ENCODE peak calls at places on chromosomes 11 and 22, in eight cellular contexts. S is smooth muscle cell of the brain vasculature, C is RWPE1, P is coronary artery, H is NCI-H146, I is cardiac fibroblast, V is endothelial cell, F is T-cell. W is an unnamed sample.

GRCh38 chr11:96755209-96755608 is 365.4 kb downstream of the JRKL start:
- DNase-seq in C (no peak), F (no peak), V (no peak), S (no peak), I (no peak), H (no peak), P (no peak), W (no peak)

GRCh38 chr11:115759622-115760527 is 255.7 kb upstream of the CADM1 start:
- DNase-seq in C (no peak), I (no peak), F (no peak), H (no peak), P (no peak), V (peak; percentile 31), S (no peak), W (no peak)

GRCh38 chr11:3231851-3232744 is at the start of gene MRGPRE:
- DNase-seq in P (no peak), I (peak; percentile 4), S (no peak), F (no peak), H (peak; percentile 4), V (no peak), C (no peak), W (peak; percentile 14)

GRCh38 chr22:31753005-31753633 is 700 bp upstream of the DEPDC5 start:
- DNase-seq in H (peak; percentile 88), I (no peak), S (no peak), P (no peak), F (no peak), V (peak; percentile 76), C (peak; percentile 5), W (peak; percentile 20)

GRCh38 chr11:68386331-68386978 is 74.1 kb downstream of the LRP5 start:
- DNase-seq in H (no peak), V (no peak), P (no peak), S (no peak), I (no peak), F (no peak), C (peak; percentile 41), W (no peak)

GRCh38 chr11:105673089-105673488 is 63.2 kb downstream of the GRIA4 start:
- DNase-seq in V (peak; percentile 58), C (peak; percentile 5), H (no peak), F (no peak), P (no peak), S (peak; percentile 51), I (peak; percentile 63), W (no peak)

GRCh38 chr11:65417221-65417701 is 5.3 kb upstream of the NEAT1 start:
- DNase-seq in H (peak; percentile 20), S (no peak), P (peak; percentile 86), C (no peak), V (no peak), F (no peak), I (peak; percentile 8), W (no peak)

GRCh38 chr22:37241351-37242142 is 2.5 kb downstream of the RAC2 start:
- DNase-seq in S (no peak), I (no peak), F (peak; percentile 44), P (no peak), V (no peak), C (no peak), H (no peak), W (no peak)

GRCh38 chr22:37782340-37783168 is 25.2 kb upstream of the GCAT start:
- DNase-seq in H (no peak), F (no peak), C (no peak), P (no peak), S (no peak), V (no peak), I (peak; percentile 38), W (no peak)

GRCh38 chr11:106858200-106858599 is 160.1 kb downstream of the GUCY1A2 start:
- DNase-seq in V (no peak), S (no peak), P (no peak), H (no peak), F (no peak), I (no peak), C (no peak), W (no peak)

GRCh38 chr22:20107951-20108756 is 7.8 kb upstream of the RANBP1 start:
- DNase-seq in F (no peak), H (no peak), P (no peak), V (no peak), C (no peak), I (no peak), S (no peak), W (no peak)

GRCh38 chr11:121870202-121871045 is 245.6 kb downstream of the BLID start:
- DNase-seq in P (no peak), F (no peak), I (peak; percentile 27), S (no peak), V (no peak), C (no peak), H (no peak), W (no peak)

GRCh38 chr11:96103102-96103501 is 179.2 kb upstream of the MTMR2 start:
- DNase-seq in V (no peak), I (peak; percentile 43), C (no peak), P (no peak), F (no peak), S (no peak), H (no peak), W (no peak)

GRCh38 chr11:118230088-118230487 is 5.3 kb upstream of the JAML start:
- DNase-seq in V (no peak), C (no peak), P (no peak), F (peak; percentile 47), I (no peak), H (no peak), S (no peak), W (no peak)

GRCh38 chr11:67409781-67410368 is 5.6 kb upstream of the CARNS1 start:
- DNase-seq in C (no peak), I (no peak), V (no peak), P (no peak), H (peak; percentile 95), F (no peak), S (no peak), W (no peak)

GRCh38 chr11:43988040-43988793 is 45.8 kb downstream of the C11orf96 start:
- DNase-seq in H (no peak), P (peak; percentile 56), I (peak; percentile 61), S (no peak), C (no peak), V (no peak), F (no peak), W (no peak)

GRCh38 chr11:28951191-28951590 is 843.0 kb downstream of the METTL15 start:
- DNase-seq in V (no peak), F (no peak), H (no peak), P (no peak), S (no peak), C (no peak), I (no peak), W (no peak)

GRCh38 chr22:36285545-36285944 is 32.6 kb downstream of the APOL1 start:
- DNase-seq in C (no peak), P (no peak), F (no peak), S (no peak), I (no peak), V (no peak), H (no peak), W (no peak)

GRCh38 chr11:67652965-67653845 is 2.7 kb upstream of the ACY3 start:
- DNase-seq in F (no peak), H (no peak), P (peak; percentile 47), C (no peak), I (no peak), V (no peak), S (no peak), W (no peak)

GRCh38 chr11:1202154-1202775 is 20.6 kb upstream of the MUC5B start:
- DNase-seq in F (no peak), C (no peak), V (peak; percentile 14), P (peak; percentile 60), H (no peak), I (no peak), S (no peak), W (no peak)

GRCh38 chr11:36339899-36340298 is 43.8 kb downstream of the PRR5L start:
- DNase-seq in C (no peak), P (no peak), S (no peak), H (no peak), V (no peak), I (no peak), F (no peak), W (no peak)

GRCh38 chr11:64271339-64272132 is 12.9 kb downstream of the BAD start:
- DNase-seq in F (peak; percentile 85), S (peak; percentile 85), C (peak; percentile 48), I (peak; percentile 93), P (peak; percentile 97), V (peak; percentile 84), H (peak; percentile 93), W (peak; percentile 49)

GRCh38 chr11:28836285-28837081 is 728.3 kb downstream of the METTL15 start:
- DNase-seq in H (peak; percentile 65), V (no peak), P (no peak), S (no peak), F (no peak), C (peak; percentile 74), I (peak; percentile 99), W (no peak)

GRCh38 chr11:77698896-77699295 is 61.3 kb upstream of the CLNS1A start:
- DNase-seq in I (no peak), S (no peak), H (no peak), V (no peak), C (no peak), F (no peak), P (no peak), W (no peak)

GRCh38 chr11:94417386-94417987 is 16.3 kb upstream of the GPR83 start:
- DNase-seq in C (no peak), V (no peak), P (no peak), F (no peak), I (peak; percentile 61), S (peak; percentile 13), H (no peak), W (no peak)

GRCh38 chr11:111846640-111847039 is 24.7 kb downstream of the ALG9 start:
- DNase-seq in P (no peak), V (no peak), H (no peak), C (no peak), F (no peak), S (no peak), I (peak; percentile 44), W (no peak)

GRCh38 chr11:17351510-17352176 is at the start of gene NCR3LG1:
- DNase-seq in S (no peak), F (peak; percentile 60), C (no peak), I (peak; percentile 79), P (peak; percentile 81), V (peak; percentile 28), H (peak; percentile 73), W (no peak)

GRCh38 chr11:12789574-12789973 is 115.4 kb downstream of the TEAD1 start:
- DNase-seq in F (no peak), V (no peak), I (no peak), S (no peak), C (no peak), P (no peak), H (no peak), W (no peak)